ENCODE peak calls at places on chromosomes 1 and 21, in six cellular contexts. K, Y, W, X, E and U are unnamed samples. For H3K4me1, the result is how much of the 10 kb centered on the place peaks cover.

GRCh38 chr21:17780539-17780938 is 38.6 kb downstream of the C21orf91 start:
- DNase-seq in K (no peak), Y (peak), W (no peak), X (no peak), E (no peak), U (no peak)

GRCh38 chr1:204441558-204441957 is 29.9 kb upstream of the PPP1R15B start:
- DNase-seq in K (no peak), Y (no peak), W (no peak), X (no peak), E (no peak), U (no peak)

GRCh38 chr1:118984990-118985608 is 3.0 kb downstream of the TBX15 start:
- DNase-seq in K (no peak), Y (no peak), W (no peak), X (peak), E (no peak), U (no peak)

GRCh38 chr1:244792188-244792850 is 43.1 kb upstream of the COX20 start:
- DNase-seq in K (no peak), Y (no peak), W (no peak), X (no peak), E (no peak), U (no peak)

GRCh38 chr1:98046031-98046641 is 125.3 kb upstream of the DPYD start:
- DNase-seq in K (peak), Y (no peak), W (peak), X (peak), E (no peak), U (peak)

GRCh38 chr1:20494609-20495311 is 8.8 kb upstream of the CAMK2N1 start:
- DNase-seq in K (no peak), Y (no peak), W (no peak), X (no peak), E (peak), U (no peak)

GRCh38 chr1:165075725-165076370 is 280.7 kb downstream of the LMX1A start:
- DNase-seq in K (peak), Y (no peak), W (peak), X (peak), E (no peak), U (peak)

GRCh38 chr1:74506311-74506710 is 6.1 kb downstream of the LRRC53 start:
- DNase-seq in K (no peak), Y (no peak), W (no peak), X (no peak), E (no peak), U (no peak)

GRCh38 chr21:42975886-42976608 is 1.7 kb downstream of the PKNOX1 start:
- DNase-seq in K (no peak), Y (no peak), W (no peak), X (no peak), E (no peak), U (no peak)

GRCh38 chr1:205240118-205240517 is 12.4 kb downstream of the TMCC2 start:
- DNase-seq in K (no peak), Y (no peak), W (no peak), X (no peak), E (no peak), U (no peak)

GRCh38 chr1:38964140-38964548 is 22.5 kb upstream of the RHBDL2 start:
- DNase-seq in K (no peak), Y (peak), W (no peak), X (no peak), E (no peak), U (no peak)

GRCh38 chr1:38958967-38959366 is 17.3 kb upstream of the RHBDL2 start:
- DNase-seq in K (no peak), Y (no peak), W (no peak), X (no peak), E (no peak), U (no peak)

GRCh38 chr1:38962113-38962512 is 20.5 kb upstream of the RHBDL2 start:
- DNase-seq in K (no peak), Y (no peak), W (no peak), X (no peak), E (no peak), U (no peak)

GRCh38 chr1:38962560-38962959 is 20.9 kb upstream of the RHBDL2 start:
- DNase-seq in K (no peak), Y (no peak), W (no peak), X (no peak), E (no peak), U (no peak)
- H3K27ac ChIP-seq in K (no peak), Y (no peak), W (no peak), X (no peak), E (no peak), U (no peak)

GRCh38 chr1:183227382-183227781 is 41.3 kb downstream of the LAMC2 start:
- DNase-seq in K (no peak), Y (no peak), W (no peak), X (no peak), E (no peak), U (no peak)

GRCh38 chr1:183230403-183230802 is 44.3 kb downstream of the LAMC2 start:
- DNase-seq in K (no peak), Y (no peak), W (no peak), X (no peak), E (no peak), U (no peak)

GRCh38 chr1:183226963-183227362 is 40.9 kb downstream of the LAMC2 start:
- DNase-seq in K (no peak), Y (no peak), W (no peak), X (no peak), E (no peak), U (no peak)

GRCh38 chr1:183227963-183228649 is 42.0 kb downstream of the LAMC2 start:
- DNase-seq in K (peak), Y (no peak), W (peak), X (peak), E (no peak), U (peak)

GRCh38 chr1:183228650-183229220 is 42.7 kb downstream of the LAMC2 start:
- DNase-seq in K (no peak), Y (no peak), W (peak), X (no peak), E (no peak), U (no peak)
- H3K4me1 ChIP-seq in K (under half), Y (under half), W (under half), X (under half), E (under half), U (under half)

GRCh38 chr1:161039546-161039945 is 782 bp upstream of the TSTD1 start:
- DNase-seq in K (no peak), Y (no peak), W (no peak), X (no peak), E (no peak), U (no peak)
- H3K27ac ChIP-seq in K (no peak), Y (peak), W (no peak), X (no peak), E (peak), U (peak)

DNA sequence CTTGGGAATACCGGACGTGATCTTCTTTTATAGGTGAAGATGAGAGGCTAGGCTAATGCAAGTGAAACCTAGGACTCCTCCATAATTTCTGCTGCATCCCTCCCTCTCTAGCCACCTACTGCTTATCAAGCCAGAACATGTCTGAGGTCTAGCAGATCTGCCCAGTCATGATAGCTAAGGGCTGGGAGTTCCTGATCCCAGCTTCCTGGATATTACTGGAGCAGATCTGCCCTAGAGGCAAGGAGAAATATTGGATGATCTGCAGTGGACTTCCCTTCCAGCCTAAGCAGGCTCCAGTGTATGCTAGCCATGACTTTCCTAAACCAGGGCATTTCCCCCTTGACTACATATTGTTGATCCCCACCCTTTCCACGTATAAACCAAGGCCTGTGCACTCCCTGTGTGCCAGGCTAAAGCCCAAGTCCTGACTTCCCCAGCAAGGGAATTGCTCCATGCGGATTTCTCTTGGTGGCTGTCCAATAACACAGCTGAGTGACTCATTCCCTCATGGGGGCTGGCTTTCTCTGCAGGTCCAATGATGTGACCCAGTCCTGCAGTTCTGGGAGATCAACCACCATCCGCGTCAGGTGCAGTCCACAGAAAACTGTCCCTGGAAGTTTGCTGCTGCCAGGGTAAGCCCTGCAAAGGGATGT is 15.5 kb upstream of the SARS1 start:
- DNase-seq in K (no peak), Y (no peak), W (peak), X (no peak), E (no peak), U (no peak)
- H3K4me1 ChIP-seq in K (under half), Y (under half), W (under half), X (under half), E (under half), U (under half)

GRCh38 chr21:38489729-38490128 is 8.5 kb downstream of the ERG start:
- DNase-seq in K (no peak), Y (no peak), W (no peak), X (no peak), E (no peak), U (no peak)
- H3K27ac ChIP-seq in K (no peak), Y (no peak), W (no peak), X (no peak), E (no peak), U (no peak)

DNA sequence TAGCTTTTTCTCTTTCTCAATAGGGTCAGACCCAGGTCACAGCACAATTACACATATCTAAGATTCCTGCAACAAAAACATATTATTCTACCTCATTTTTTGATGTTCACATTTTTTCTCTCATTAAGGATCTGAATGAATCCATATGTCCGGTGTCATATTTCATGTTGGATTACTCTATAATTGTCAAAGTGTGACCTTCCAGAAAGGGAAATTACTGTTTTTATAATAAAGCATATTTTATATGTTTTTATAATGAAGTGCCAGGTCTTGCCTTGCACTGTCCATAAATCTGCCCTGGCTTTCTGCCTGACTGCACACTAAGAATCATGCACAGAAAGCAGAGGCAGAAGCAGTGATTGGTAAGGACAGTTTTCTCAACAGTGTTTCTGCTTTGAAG is 143.7 kb downstream of the KCNT2 start:
- DNase-seq in K (no peak), Y (no peak), W (no peak), X (no peak), E (no peak), U (no peak)
- H3K4me1 ChIP-seq in K (under half), Y (under half), W (under half), X (under half), E (under half), U (under half)